ENCODE peak calls at places on chromosomes 16 and 17, in ten cellular contexts. R is stimulated activated CD4-positive, alpha-beta T cell treated with anti-CD3 and anti-CD28 coated beads, Interleukin-15, amount 100 ng/mL, for 1 hour; V is uterus; O is frontal cortex; F is stimulated activated CD8-positive, alpha-beta memory T cell treated with anti-CD3 and anti-CD28 coated beads, Interleukin-2, amount 100 ng/mL, for 48 hours; D is stimulated activated naive CD8-positive, alpha-beta T cell treated with anti-CD3 and anti-CD28 coated beads, Interleukin-15, Interleukin-2, amounts not matched to agents 100 U/mL and 50 U/mL, for 24 hours; M is BE2C; A is T-cell; W is mesendoderm; S is CD8-positive, alpha-beta T cell. E is an unnamed sample.

GRCh38 chr16:84514874-84515835 is 10.7 kb upstream of the MEAK7 start:
- DNase-seq in R (peak), W (no peak), F (peak), O (no peak), A (peak), S (peak), V (no peak), D (peak), M (no peak), E (no peak)

GRCh38 chr17:34579979-34580684 is 750 bp downstream of the TMEM132E start:
- DNase-seq in W (peak), S (no peak), F (no peak), V (no peak), O (peak), D (peak), R (no peak), M (peak), A (no peak), E (no peak)

GRCh38 chr17:59513934-59514841 is 51.2 kb upstream of the DHX40 start:
- DNase-seq in V (peak), D (no peak), O (no peak), M (peak), F (no peak), S (no peak), R (no peak), W (no peak), A (no peak), E (peak)

GRCh38 chr17:6454495-6455320 is 10.5 kb downstream of the PIMREG start:
- DNase-seq in R (no peak), F (no peak), O (no peak), V (no peak), A (no peak), M (no peak), D (no peak), W (peak), S (no peak), E (no peak)

GRCh38 chr17:4810696-4811289 is 3.8 kb downstream of the PLD2 start:
- DNase-seq in F (no peak), S (no peak), R (no peak), W (no peak), V (no peak), D (no peak), O (no peak), M (peak), A (no peak), E (no peak)

GRCh38 chr17:72514888-72515287 is 394.1 kb downstream of the SOX9 start:
- DNase-seq in R (no peak), D (no peak), W (no peak), A (no peak), O (no peak), V (no peak), F (no peak), M (peak), S (no peak), E (no peak)

GRCh38 chr16:57471852-57472664 is 9.6 kb downstream of the POLR2C start:
- DNase-seq in S (no peak), O (no peak), M (peak), W (no peak), R (no peak), F (no peak), D (no peak), A (no peak), V (no peak), E (no peak)

GRCh38 chr16:75105306-75106061 is 11.1 kb downstream of the LDHD start:
- DNase-seq in S (no peak), W (no peak), A (no peak), V (peak), O (peak), D (no peak), R (no peak), M (peak), F (no peak), E (no peak)

GRCh38 chr16:88762941-88763340 is 22.1 kb downstream of the PIEZO1 start:
- DNase-seq in O (no peak), V (no peak), W (no peak), F (no peak), S (no peak), M (no peak), R (no peak), A (no peak), D (no peak), E (no peak)

GRCh38 chr17:46274238-46274637 is 20.7 kb upstream of the LRRC37A start:
- DNase-seq in R (no peak), A (no peak), S (no peak), F (no peak), W (no peak), D (no peak), M (no peak), V (no peak), O (no peak), E (no peak)

GRCh38 chr17:17798573-17799255 is 38.1 kb downstream of the SREBF1 start:
- DNase-seq in O (no peak), D (no peak), V (no peak), S (no peak), R (no peak), F (no peak), A (no peak), M (no peak), W (no peak), E (no peak)

GRCh38 chr16:22314661-22315626 is 17.7 kb downstream of the POLR3E start:
- DNase-seq in F (no peak), M (no peak), O (no peak), A (no peak), S (no peak), V (no peak), W (no peak), R (no peak), D (no peak), E (no peak)

GRCh38 chr17:68910789-68911431 is 44.3 kb downstream of the ABCA8 start:
- DNase-seq in W (no peak), O (no peak), D (no peak), V (no peak), S (no peak), R (no peak), M (no peak), F (no peak), A (no peak), E (no peak)

GRCh38 chr16:46691720-46692119 is 2.3 kb downstream of the ORC6 start:
- DNase-seq in V (no peak), O (no peak), S (no peak), W (no peak), R (no peak), F (no peak), M (no peak), A (no peak), D (no peak), E (no peak)

GRCh38 chr16:29784157-29784556 is 6.1 kb downstream of the ZG16 start:
- DNase-seq in F (no peak), R (no peak), D (no peak), W (no peak), M (no peak), A (no peak), S (no peak), V (no peak), O (no peak), E (no peak)

GRCh38 chr17:40432864-40433528 is 10.3 kb upstream of the IGFBP4 start:
- DNase-seq in M (peak), D (no peak), W (no peak), S (no peak), R (no peak), A (no peak), O (no peak), V (peak), F (no peak), E (no peak)

E was measured in type B pancreatic cell.